ENCODE peak calls at places on chromosomes 16 and 17, in nine cellular contexts. T is T-helper 17 cell; P is NCI-H1092; F is psoas muscle; U is activated naive CD8-positive, alpha-beta T cell treated with anti-CD3 and anti-CD28 coated beads for 36 hours; V is RWPE2; L is left ventricle myocardium inferior; S is fibroblast of pulmonary artery; Y is GM20000. A is an unnamed sample.

GRCh38 chr16:30903002-30903401 is 6.6 kb downstream of the CTF1 start:
- DNase-seq in U (no peak), F (no peak), P (no peak), Y (no peak), V (no peak), L (no peak), S (no peak), T (no peak), A (no peak)

GRCh38 chr17:78535285-78536197 is 41.7 kb downstream of the DNAH17 start:
- DNase-seq in L (no peak), F (no peak), Y (no peak), V (peak), T (no peak), P (peak), S (no peak), U (no peak), A (no peak)

GRCh38 chr16:4859900-4860255 is 12.6 kb downstream of the UBN1 start:
- DNase-seq in U (no peak), S (peak), T (no peak), L (no peak), P (no peak), Y (no peak), V (no peak), F (no peak), A (no peak)

GRCh38 chr17:72967263-72967962 is 125.1 kb downstream of the SLC39A11 start:
- DNase-seq in L (no peak), U (no peak), V (no peak), P (no peak), F (no peak), T (no peak), Y (no peak), S (no peak), A (peak)

GRCh38 chr17:59257101-59257500 is 36.8 kb downstream of the GDPD1 start:
- DNase-seq in T (no peak), P (no peak), F (no peak), Y (no peak), U (no peak), S (no peak), L (no peak), V (no peak), A (no peak)

GRCh38 chr17:61427567-61427966 is 24.7 kb upstream of the TBX4 start:
- DNase-seq in V (no peak), T (no peak), L (no peak), P (no peak), F (no peak), Y (no peak), U (no peak), S (no peak), A (no peak)

GRCh38 chr17:17737938-17738894 is 57.0 kb downstream of the RAI1 start:
- DNase-seq in L (no peak), S (no peak), U (no peak), P (no peak), F (no peak), T (no peak), Y (peak), V (no peak), A (no peak)

GRCh38 chr17:35965272-35965671 is 16.0 kb downstream of the CCL16 start:
- DNase-seq in S (no peak), V (no peak), Y (no peak), L (no peak), F (no peak), U (no peak), T (no peak), P (no peak), A (no peak)

GRCh38 chr17:58996968-58997367 is 109.7 kb downstream of the TRIM37 start:
- DNase-seq in U (no peak), V (no peak), L (no peak), S (no peak), T (no peak), P (no peak), F (no peak), Y (no peak), A (no peak)

GRCh38 chr16:75238853-75239371 is 12.5 kb downstream of the BCAR1 start:
- DNase-seq in P (no peak), V (no peak), L (no peak), S (no peak), F (no peak), T (no peak), U (no peak), Y (no peak), A (no peak)

GRCh38 chr17:64687959-64688358 is 25.9 kb upstream of the SMURF2 start:
- DNase-seq in S (peak), P (no peak), F (no peak), V (no peak), L (no peak), Y (no peak), T (no peak), U (no peak), A (no peak)

GRCh38 chr16:55367301-55367745 is 43.3 kb downstream of the IRX6 start:
- DNase-seq in T (no peak), Y (no peak), S (no peak), F (no peak), U (no peak), V (no peak), P (no peak), L (no peak), A (no peak)

GRCh38 chr17:3903881-3904286 is 11.0 kb upstream of the CAMKK1 start:
- DNase-seq in Y (no peak), T (no peak), P (no peak), V (no peak), U (no peak), S (no peak), L (no peak), F (no peak), A (no peak)

GRCh38 chr17:78185981-78186688 is 717 bp downstream of the TK1 start:
- DNase-seq in P (no peak), V (peak), L (peak), T (no peak), U (no peak), S (no peak), F (peak), Y (no peak), A (no peak)